ENCODE peak calls at places on chromosomes 13 and 19, in four cellular contexts. One of them, this sample, is unnamed. For H3K36me3, the result is how much of the 10 kb centered on the place peaks cover.

GRCh38 chr13:76976488-76976887 is 15.4 kb upstream of the CLN5 start:
- DNase-seq in fibroblast of lung: no peak
- DNase-seq in IMR-90: no peak
- DNase-seq in Karpas-422: no peak
- DNase-seq in this sample: peak

GRCh38 chr19:801030-801860 is 4.0 kb downstream of the PTBP1 start:
- DNase-seq in Karpas-422: no peak
- DNase-seq in fibroblast of lung: peak
- DNase-seq in IMR-90: no peak
- DNase-seq in this sample: peak

GRCh38 chr13:100673376-100673830 is 1.2 kb downstream of the TMTC4 start:
- DNase-seq in Karpas-422: no peak
- DNase-seq in IMR-90: no peak
- DNase-seq in fibroblast of lung: no peak
- DNase-seq in this sample: no peak

GRCh38 chr13:64078480-64078936 is 2662.9 kb upstream of the PCDH20 start:
- DNase-seq in fibroblast of lung: no peak
- DNase-seq in Karpas-422: no peak
- DNase-seq in IMR-90: no peak
- DNase-seq in this sample: no peak

GRCh38 chr13:61414686-61415664 is 674 bp downstream of the PCDH20 start:
- DNase-seq in fibroblast of lung: peak
- DNase-seq in IMR-90: no peak
- DNase-seq in Karpas-422: no peak
- DNase-seq in this sample: peak

GRCh38 chr13:79491715-79492114 is 10.8 kb downstream of the NDFIP2 start:
- DNase-seq in Karpas-422: no peak
- DNase-seq in IMR-90: peak
- DNase-seq in fibroblast of lung: peak
- DNase-seq in this sample: peak

GRCh38 chr13:46113596-46113995 is 8.8 kb upstream of the CPB2 start:
- DNase-seq in fibroblast of lung: no peak
- DNase-seq in IMR-90: no peak
- DNase-seq in Karpas-422: no peak
- DNase-seq in this sample: no peak

GRCh38 chr13:44300895-44301638 is 72.6 kb upstream of the SERP2 start:
- DNase-seq in IMR-90: peak
- DNase-seq in fibroblast of lung: peak
- DNase-seq in Karpas-422: no peak
- DNase-seq in this sample: peak

GRCh38 chr19:49690656-49691242 is at the start of gene CPT1C:
- DNase-seq in fibroblast of lung: peak
- DNase-seq in IMR-90: peak
- DNase-seq in Karpas-422: peak
- DNase-seq in this sample: peak

GRCh38 chr13:43911871-43912270 is 32.2 kb downstream of the LACC1 start:
- DNase-seq in fibroblast of lung: no peak
- DNase-seq in IMR-90: no peak
- DNase-seq in Karpas-422: no peak
- DNase-seq in this sample: no peak

GRCh38 chr13:113078895-113079720 is 26.5 kb upstream of the F7 start:
- DNase-seq in fibroblast of lung: peak
- DNase-seq in IMR-90: no peak
- DNase-seq in Karpas-422: no peak
- DNase-seq in this sample: no peak

GRCh38 chr13:65966991-65967451 is 1263.1 kb downstream of the PCDH9 start:
- DNase-seq in IMR-90: peak
- DNase-seq in fibroblast of lung: peak
- DNase-seq in Karpas-422: peak
- DNase-seq in this sample: peak

GRCh38 chr13:24650157-24650556 is 30.1 kb upstream of the ATP12A start:
- DNase-seq in IMR-90: peak
- DNase-seq in Karpas-422: no peak
- DNase-seq in fibroblast of lung: peak
- DNase-seq in this sample: peak

GRCh38 chr13:105587786-105588185 is 947.7 kb downstream of the EFNB2 start:
- DNase-seq in IMR-90: peak
- DNase-seq in fibroblast of lung: no peak
- DNase-seq in Karpas-422: no peak
- DNase-seq in this sample: no peak

GRCh38 chr19:50922316-50922853 is 11.2 kb upstream of the KLK4 start:
- DNase-seq in fibroblast of lung: peak
- DNase-seq in IMR-90: peak
- DNase-seq in Karpas-422: peak
- DNase-seq in this sample: peak

GRCh38 chr19:50551713-50552187 is 16.5 kb downstream of the LRRC4B start:
- DNase-seq in fibroblast of lung: no peak
- DNase-seq in Karpas-422: no peak
- DNase-seq in IMR-90: no peak
- DNase-seq in this sample: peak

GRCh38 chr13:77857810-77858209 is 60.8 kb downstream of the EDNRB start:
- DNase-seq in Karpas-422: no peak
- DNase-seq in fibroblast of lung: peak
- DNase-seq in IMR-90: peak
- DNase-seq in this sample: no peak

GRCh38 chr19:57974434-57974833 is at the start of gene C19orf18:
- DNase-seq in Karpas-422: no peak
- DNase-seq in fibroblast of lung: no peak
- DNase-seq in IMR-90: no peak
- DNase-seq in this sample: no peak

GRCh38 chr19:50537769-50538230 is 24.1 kb upstream of the ASPDH start:
- DNase-seq in Karpas-422: peak
- DNase-seq in fibroblast of lung: peak
- DNase-seq in IMR-90: peak
- DNase-seq in this sample: peak

GRCh38 chr19:662207-662961 is 630 bp downstream of the RNF126 start:
- DNase-seq in Karpas-422: peak
- DNase-seq in IMR-90: peak
- DNase-seq in fibroblast of lung: no peak
- DNase-seq in this sample: peak

GRCh38 chr13:49953560-49953959 is 17.4 kb upstream of the SPRYD7 start:
- DNase-seq in IMR-90: no peak
- DNase-seq in Karpas-422: no peak
- DNase-seq in fibroblast of lung: no peak
- DNase-seq in this sample: no peak

GRCh38 chr19:40831502-40832430 is 18.5 kb downstream of the CYP2A6 start:
- DNase-seq in IMR-90: peak
- DNase-seq in fibroblast of lung: peak
- DNase-seq in Karpas-422: no peak
- DNase-seq in this sample: peak

GRCh38 chr13:89554801-89555200 is 1792.7 kb upstream of the MIR17HG start:
- DNase-seq in fibroblast of lung: no peak
- DNase-seq in Karpas-422: no peak
- DNase-seq in IMR-90: no peak
- DNase-seq in this sample: no peak

GRCh38 chr19:917323-918151 is at the start of gene KISS1R:
- DNase-seq in IMR-90: peak
- DNase-seq in fibroblast of lung: no peak
- DNase-seq in Karpas-422: peak
- DNase-seq in this sample: peak

GRCh38 chr13:40615619-40616018 is 50.8 kb downstream of the FOXO1 start:
- DNase-seq in Karpas-422: no peak
- DNase-seq in IMR-90: no peak
- DNase-seq in fibroblast of lung: no peak
- DNase-seq in this sample: no peak
- H3K36me3 ChIP-seq in Karpas-422: under half
- H3K36me3 ChIP-seq in IMR-90: under half
- H3K36me3 ChIP-seq in fibroblast of lung: under half
- H3K36me3 ChIP-seq in this sample: under half

GRCh38 chr19:17862711-17863519 is 3.2 kb downstream of the RPL18A start:
- DNase-seq in fibroblast of lung: no peak
- DNase-seq in Karpas-422: peak
- DNase-seq in IMR-90: no peak
- DNase-seq in this sample: no peak
- H3K4me3 ChIP-seq in fibroblast of lung: no peak
- H3K4me3 ChIP-seq in Karpas-422: no peak
- H3K4me3 ChIP-seq in IMR-90: no peak
- H3K4me3 ChIP-seq in this sample: no peak

GRCh38 chr19:7483720-7484201 is 5.1 kb downstream of the PEX11G start:
- DNase-seq in IMR-90: no peak
- DNase-seq in Karpas-422: no peak
- DNase-seq in fibroblast of lung: no peak
- DNase-seq in this sample: no peak

GRCh38 chr19:7486923-7487322 is 1.9 kb downstream of the PEX11G start:
- DNase-seq in IMR-90: no peak
- DNase-seq in fibroblast of lung: no peak
- DNase-seq in Karpas-422: no peak
- DNase-seq in this sample: no peak

GRCh38 chr19:7492142-7493055 is 3.6 kb upstream of the PEX11G start:
- DNase-seq in Karpas-422: no peak
- DNase-seq in IMR-90: no peak
- DNase-seq in fibroblast of lung: no peak
- DNase-seq in this sample: peak

GRCh38 chr19:7489609-7490044 is 792 bp upstream of the PEX11G start:
- DNase-seq in IMR-90: no peak
- DNase-seq in Karpas-422: no peak
- DNase-seq in fibroblast of lung: no peak
- DNase-seq in this sample: no peak

DNA sequence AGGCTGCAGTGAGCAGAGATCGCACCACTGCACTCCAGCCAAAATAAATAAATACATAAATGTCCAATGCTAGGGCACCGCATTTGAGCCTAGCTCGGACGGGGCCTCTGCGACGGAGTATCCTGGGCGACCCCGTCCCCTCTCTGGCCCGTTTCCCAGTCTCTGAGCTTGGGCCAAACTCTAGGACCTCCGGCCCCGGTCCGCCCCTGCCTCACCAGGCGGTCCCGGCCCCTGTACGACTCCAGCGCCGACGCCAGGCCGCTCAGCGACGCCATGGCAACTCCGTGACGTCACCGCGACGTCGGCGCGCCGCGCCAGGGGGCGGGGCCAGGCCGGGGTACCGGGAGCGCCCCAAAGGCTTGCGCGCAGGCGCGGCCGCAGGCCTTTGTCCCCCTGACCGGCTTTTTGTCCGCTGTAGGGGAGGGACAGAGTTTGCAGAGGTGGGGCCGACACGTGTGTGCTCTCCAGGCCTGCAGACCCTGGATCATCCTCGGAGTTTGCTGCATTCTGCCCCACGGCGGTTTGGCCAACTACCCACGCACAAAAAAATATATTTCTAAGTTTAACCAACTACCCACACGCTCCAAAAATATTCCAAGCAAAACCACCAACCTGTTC is at the start of gene PEX11G:
- DNase-seq in IMR-90: peak
- DNase-seq in fibroblast of lung: peak
- DNase-seq in Karpas-422: peak
- DNase-seq in this sample: peak
- H3K9ac ChIP-seq in IMR-90: peak
- H3K9ac ChIP-seq in fibroblast of lung: peak
- H3K9ac ChIP-seq in Karpas-422: peak
- H3K9ac ChIP-seq in this sample: peak

GRCh38 chr19:2040647-2041435 is 10.2 kb downstream of the MKNK2 start:
- DNase-seq in IMR-90: no peak
- DNase-seq in fibroblast of lung: no peak
- DNase-seq in Karpas-422: peak
- DNase-seq in this sample: no peak

GRCh38 chr19:2041436-2041685 is 9.7 kb downstream of the MKNK2 start:
- DNase-seq in Karpas-422: no peak
- DNase-seq in fibroblast of lung: no peak
- DNase-seq in IMR-90: no peak
- DNase-seq in this sample: no peak

GRCh38 chr19:2043269-2043641 is 7.8 kb downstream of the MKNK2 start:
- DNase-seq in IMR-90: no peak
- DNase-seq in Karpas-422: peak
- DNase-seq in fibroblast of lung: no peak
- DNase-seq in this sample: no peak

GRCh38 chr19:2042485-2043268 is 8.4 kb downstream of the MKNK2 start:
- DNase-seq in IMR-90: no peak
- DNase-seq in Karpas-422: peak
- DNase-seq in fibroblast of lung: no peak
- DNase-seq in this sample: no peak

DNA sequence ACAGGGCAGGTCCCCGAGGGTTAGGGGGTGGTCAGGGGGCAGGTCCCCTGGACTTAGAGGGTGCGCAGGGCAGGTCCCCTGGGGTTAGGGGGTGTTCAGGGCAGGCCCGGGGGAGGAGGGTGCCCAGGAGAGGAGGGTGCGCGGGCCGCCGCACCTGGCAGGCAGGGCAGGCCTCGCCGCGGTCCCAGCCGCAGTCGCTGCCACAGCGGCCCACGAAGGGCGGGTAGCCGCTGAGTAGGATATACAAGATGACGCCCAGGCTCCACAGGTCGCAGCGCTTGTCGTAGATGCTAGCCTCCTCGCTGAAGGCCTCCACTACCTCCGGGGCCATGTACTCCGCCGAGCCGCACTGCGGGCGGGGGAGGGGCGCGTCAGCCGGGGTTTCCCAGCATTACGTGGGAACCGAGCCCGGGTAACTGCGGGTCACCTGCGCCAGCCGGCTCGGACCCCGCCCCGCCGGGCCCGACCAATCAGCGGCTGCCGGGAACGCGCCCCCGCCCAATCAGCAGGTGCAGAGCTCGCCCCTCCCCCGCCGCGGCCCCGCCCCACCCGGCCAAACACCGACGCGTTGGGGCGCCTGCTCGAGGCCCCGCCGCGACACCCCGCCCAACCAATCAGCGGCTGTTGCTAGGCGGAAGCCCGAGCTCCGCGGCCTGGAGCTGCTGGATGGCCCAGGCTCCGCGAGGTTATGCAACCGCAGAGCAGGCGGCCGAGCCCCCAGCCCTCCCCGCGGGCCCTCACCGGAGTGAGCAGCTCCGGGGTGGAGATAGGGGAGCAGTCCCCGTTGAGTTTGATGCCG is 9.2 kb downstream of the MKNK2 start:
- DNase-seq in IMR-90: peak
- DNase-seq in fibroblast of lung: peak
- DNase-seq in Karpas-422: peak
- DNase-seq in this sample: peak
- H3K36me3 ChIP-seq in IMR-90: half or more
- H3K36me3 ChIP-seq in fibroblast of lung: under half
- H3K36me3 ChIP-seq in Karpas-422: under half
- H3K36me3 ChIP-seq in this sample: half or more

DNA sequence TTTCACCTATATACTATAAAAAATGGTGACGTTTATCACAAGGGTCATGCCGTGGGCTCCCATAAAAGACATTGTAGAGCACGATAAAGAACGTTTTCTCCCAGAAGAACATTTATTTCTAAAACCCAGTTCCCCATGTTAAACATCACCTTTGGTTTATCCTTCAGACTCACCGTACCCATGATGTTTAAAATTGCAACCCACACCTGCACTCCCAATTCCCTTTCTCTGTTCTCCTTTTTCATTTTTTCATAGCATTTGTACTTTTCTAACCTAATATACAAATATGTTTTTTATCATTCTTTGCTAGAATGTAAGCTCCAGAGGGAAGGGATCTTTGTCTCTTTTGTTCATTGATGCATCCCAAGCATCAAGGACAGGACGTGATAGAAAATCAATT is 2.0 kb downstream of the RCBTB2 start:
- DNase-seq in Karpas-422: peak
- DNase-seq in IMR-90: no peak
- DNase-seq in fibroblast of lung: no peak
- DNase-seq in this sample: no peak
- H3K4me3 ChIP-seq in Karpas-422: peak
- H3K4me3 ChIP-seq in IMR-90: no peak
- H3K4me3 ChIP-seq in fibroblast of lung: no peak
- H3K4me3 ChIP-seq in this sample: no peak

This sample was measured in adipocyte.